ENCODE peak calls at places on chromosomes 16 and 17, in eight cellular contexts. P is neuronal stem cell, L is psoas muscle, Y is coronary artery, Z is mesenchymal stem cell, E is brain microvascular endothelial cell, R is AG04450, O is left lung. N is an unnamed sample.

GRCh38 chr17:37177234-37177633 is 198.6 kb upstream of the C17orf78 start:
- DNase-seq in P (no peak), L (no peak), Y (no peak), Z (no peak), E (no peak), R (no peak), O (no peak), N (no peak)

GRCh38 chr16:65392831-65393565 is 271.1 kb upstream of the CDH11 start:
- DNase-seq in P (no peak), L (no peak), Y (no peak), Z (peak; percentile 61), E (no peak), R (no peak), O (no peak), N (no peak)

GRCh38 chr16:77916111-77916510 is 106.2 kb upstream of the CLEC3A start:
- DNase-seq in P (no peak), L (no peak), Y (no peak), Z (no peak), E (no peak), R (no peak), O (no peak), N (no peak)

GRCh38 chr17:76370261-76370993 is 14.0 kb upstream of the SPHK1 start:
- DNase-seq in P (no peak), L (peak; percentile 93), Y (peak; percentile 90), Z (peak; percentile 88), E (peak; percentile 97), R (peak; percentile 80), O (peak; percentile 41), N (no peak)

GRCh38 chr16:27236635-27237228 is 31.8 kb downstream of the NSMCE1 start:
- DNase-seq in P (no peak), L (no peak), Y (no peak), Z (no peak), E (no peak), R (no peak), O (no peak), N (no peak)

GRCh38 chr17:2059125-2059836 is 4.4 kb downstream of the HIC1 start:
- DNase-seq in P (no peak), L (peak; percentile 58), Y (no peak), Z (no peak), E (no peak), R (no peak), O (peak; percentile 79), N (no peak)

GRCh38 chr17:65137076-65137935 is at the start of gene RGS9:
- DNase-seq in P (peak; percentile 82), L (peak; percentile 92), Y (peak; percentile 88), Z (peak; percentile 67), E (peak; percentile 34), R (no peak), O (peak; percentile 95), N (no peak)

GRCh38 chr17:60110586-60110985 is 31.9 kb upstream of the HEATR6 start:
- DNase-seq in P (no peak), L (no peak), Y (no peak), Z (no peak), E (no peak), R (no peak), O (no peak), N (no peak)

GRCh38 chr16:81885976-81886586 is 107.0 kb downstream of the PLCG2 start:
- DNase-seq in P (peak; percentile 15), L (no peak), Y (no peak), Z (peak; percentile 37), E (peak; percentile 16), R (no peak), O (no peak), N (no peak)

GRCh38 chr17:850086-850827 is 68.1 kb downstream of the MRM3 start:
- DNase-seq in P (no peak), L (no peak), Y (no peak), Z (no peak), E (no peak), R (no peak), O (no peak), N (no peak)

GRCh38 chr16:79519448-79519847 is 81.1 kb downstream of the MAF start:
- DNase-seq in P (no peak), L (peak; percentile 59), Y (no peak), Z (no peak), E (no peak), R (no peak), O (peak; percentile 68), N (no peak)

GRCh38 chr16:80580109-80580832 is 39.5 kb downstream of the DYNLRB2 start:
- DNase-seq in P (no peak), L (no peak), Y (no peak), Z (no peak), E (peak; percentile 89), R (no peak), O (no peak), N (no peak)

GRCh38 chr17:55587608-55588139 is 76.4 kb upstream of the SMIM36 start:
- DNase-seq in P (no peak), L (no peak), Y (no peak), Z (peak; percentile 82), E (no peak), R (no peak), O (no peak), N (no peak)

GRCh38 chr17:48814504-48814903 is 2.5 kb downstream of the TTLL6 start:
- DNase-seq in P (peak; percentile 57), L (no peak), Y (no peak), Z (peak; percentile 64), E (peak; percentile 26), R (no peak), O (no peak), N (no peak)

GRCh38 chr17:1730345-1731193 is 6.1 kb downstream of the WDR81 start:
- DNase-seq in P (no peak), L (peak; percentile 96), Y (no peak), Z (peak; percentile 83), E (peak; percentile 77), R (no peak), O (peak; percentile 86), N (no peak)

GRCh38 chr17:42316755-42317154 is 28.5 kb downstream of the STAT5A start:
- DNase-seq in P (no peak), L (no peak), Y (no peak), Z (no peak), E (no peak), R (no peak), O (no peak), N (no peak)

DNA sequence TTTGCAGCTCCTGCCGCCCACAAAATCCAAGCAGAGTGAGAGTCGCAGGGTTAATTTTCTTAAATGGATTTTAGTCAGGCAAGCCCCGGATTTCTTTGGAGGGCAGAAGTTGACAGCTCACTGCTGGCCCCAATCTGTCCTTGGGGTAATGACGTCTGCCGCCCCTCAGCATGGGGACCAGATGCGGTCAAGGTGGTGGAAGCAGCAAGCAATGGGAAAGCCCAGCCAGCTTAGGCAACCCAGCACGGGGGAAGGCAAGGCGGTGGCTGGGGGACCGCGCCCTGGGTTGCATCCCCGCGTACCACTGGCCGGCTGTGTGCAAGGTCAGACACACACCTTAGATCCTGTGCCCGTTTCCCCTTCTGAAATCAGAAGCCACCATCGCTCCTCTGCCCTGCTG is 321.7 kb downstream of the C16orf95 start:
- DNase-seq in P (no peak), L (no peak), Y (peak; percentile 46), Z (no peak), E (no peak), R (no peak), O (no peak), N (no peak)
- H3K27ac ChIP-seq in P (no peak overlapping the region), L (no peak overlapping the region), Y (no peak overlapping the region), Z (peak overlapping the region; percentile 76), E (no peak overlapping the region), R (peak overlapping the region; percentile 87), O (no peak overlapping the region), N (no peak overlapping the region)

DNA sequence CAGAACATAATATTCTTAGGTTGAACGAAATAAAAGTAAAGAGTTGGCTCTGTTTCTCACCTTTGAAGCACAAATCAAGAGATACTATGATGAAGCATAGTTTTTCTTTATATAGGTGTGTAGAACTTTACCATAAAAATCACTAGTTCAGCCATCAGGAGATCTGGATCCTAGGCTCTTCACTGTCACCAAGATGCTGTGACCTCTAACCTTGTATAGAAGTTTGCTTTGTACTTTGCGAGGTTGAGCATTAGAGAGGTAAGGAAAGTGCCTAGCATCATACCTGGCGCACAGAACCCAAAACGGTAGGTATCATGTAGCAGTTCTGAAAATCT is 553 bp upstream of the CDC6 start:
- DNase-seq in P (no peak), L (no peak), Y (no peak), Z (no peak), E (no peak), R (no peak), O (no peak), N (no peak)
- H3K4me3 ChIP-seq in P (peak overlapping the region; percentile 35), L (peak overlapping the region; percentile 24), Y (peak overlapping the region; percentile 52), Z (peak overlapping the region; percentile 57), E (no peak overlapping the region), R (peak overlapping the region; percentile 7), O (peak overlapping the region; percentile 69), N (no peak overlapping the region)

GRCh38 chr17:78431692-78431958 is 53.2 kb downstream of the PGS1 start:
- DNase-seq in P (no peak), L (no peak), Y (no peak), Z (no peak), E (no peak), R (no peak), O (peak; percentile 45), N (no peak)
- H3K27ac ChIP-seq in P (peak overlapping the region; percentile 15), L (no peak overlapping the region), Y (no peak overlapping the region), Z (no peak overlapping the region), E (no peak overlapping the region), R (no peak overlapping the region), O (no peak overlapping the region), N (no peak overlapping the region)

DNA sequence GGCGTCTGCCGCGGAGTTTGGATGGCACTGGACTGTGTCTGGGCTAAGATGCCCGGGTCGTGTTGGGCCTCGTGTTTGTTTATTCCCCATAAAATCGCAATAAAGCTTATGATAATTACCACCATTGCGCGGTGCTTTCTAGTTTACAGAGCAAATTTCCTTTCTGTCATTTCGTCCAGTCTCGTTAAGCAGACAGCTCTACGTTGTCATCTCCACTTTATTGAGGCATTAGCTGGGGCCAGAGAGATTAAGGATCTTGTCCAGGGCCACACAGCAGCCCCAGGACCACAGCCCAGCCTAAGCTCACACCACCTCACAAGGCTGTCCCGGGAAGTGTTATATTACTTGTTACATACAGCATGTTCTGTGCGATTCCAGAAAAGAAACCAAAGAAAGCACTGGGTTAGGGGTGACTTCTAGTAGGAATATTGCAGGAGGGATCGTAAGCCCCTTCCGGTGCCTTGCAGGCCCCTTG is 6.4 kb downstream of the NOS2 start:
- DNase-seq in P (no peak), L (no peak), Y (no peak), Z (no peak), E (no peak), R (no peak), O (no peak), N (no peak)
- H3K4me3 ChIP-seq in P (no peak overlapping the region), L (peak overlapping the region; percentile 60), Y (peak overlapping the region; percentile 63), Z (peak overlapping the region; percentile 55), E (peak overlapping the region; percentile 15), R (peak overlapping the region; percentile 14), O (peak overlapping the region; percentile 16), N (peak overlapping the region; percentile 24)

N was measured in vagina.